ENCODE peak calls at places on chromosomes 7 and 10, in eight cellular contexts. K is cardiac muscle cell; H is CD4-positive, alpha-beta T cell; S is mammary epithelial cell; B is upper lobe of right lung; M is right lobe of liver; W is K562; Q is fibroblast of villous mesenchyme. Y is an unnamed sample.
A peak's percentile ranks its signal among the peaks of the same experiment; 100 is the strongest.

GRCh38 chr10:125843603-125844329 is 20.4 kb downstream of the BCCIP start:
- DNase-seq in K (no peak), H (no peak), S (no peak), B (no peak), M (no peak), W (no peak), Q (no peak), Y (no peak)

GRCh38 chr10:100943508-100943907 is 25.8 kb upstream of the SEMA4G start:
- DNase-seq in K (no peak), H (no peak), S (no peak), B (no peak), M (no peak), W (no peak), Q (no peak), Y (no peak)

GRCh38 chr10:50326757-50327701 is 75.7 kb upstream of the ASAH2 start:
- DNase-seq in K (no peak), H (no peak), S (peak; percentile 61), B (no peak), M (no peak), W (peak; percentile 91), Q (peak; percentile 85), Y (no peak)

GRCh38 chr10:71211759-71212248 is 566 bp upstream of the UNC5B start:
- DNase-seq in K (no peak), H (no peak), S (no peak), B (no peak), M (no peak), W (no peak), Q (no peak), Y (no peak)

GRCh38 chr7:131637846-131638245 is 81.4 kb upstream of the PODXL start:
- DNase-seq in K (no peak), H (no peak), S (no peak), B (no peak), M (no peak), W (no peak), Q (no peak), Y (no peak)

GRCh38 chr7:100684534-100685042 is 9.5 kb downstream of the GIGYF1 start:
- DNase-seq in K (no peak), H (no peak), S (no peak), B (no peak), M (no peak), W (no peak), Q (no peak), Y (no peak)

GRCh38 chr7:158924956-158925355 is 68.6 kb downstream of the DYNC2I1 start:
- DNase-seq in K (no peak), H (no peak), S (no peak), B (no peak), M (no peak), W (no peak), Q (peak; percentile 6), Y (no peak)

GRCh38 chr10:32963102-32963501 is 5.1 kb upstream of the ITGB1 start:
- DNase-seq in K (no peak), H (no peak), S (peak; percentile 60), B (no peak), M (no peak), W (no peak), Q (peak; percentile 78), Y (no peak)

GRCh38 chr7:34457329-34457728 is 200.7 kb upstream of the NPSR1 start:
- DNase-seq in K (no peak), H (no peak), S (no peak), B (no peak), M (no peak), W (no peak), Q (no peak), Y (no peak)

GRCh38 chr7:128859232-128860157 is 3.2 kb upstream of the ATP6V1F start:
- DNase-seq in K (no peak), H (no peak), S (no peak), B (no peak), M (no peak), W (no peak), Q (no peak), Y (no peak)

GRCh38 chr7:100673942-100674431 is 447 bp downstream of the GNB2 start:
- DNase-seq in K (no peak), H (no peak), S (peak; percentile 29), B (peak; percentile 86), M (peak; percentile 67), W (peak; percentile 69), Q (peak; percentile 19), Y (no peak)

GRCh38 chr10:114166053-114166452 is 8.0 kb downstream of the CCDC186 start:
- DNase-seq in K (no peak), H (no peak), S (no peak), B (no peak), M (no peak), W (no peak), Q (no peak), Y (no peak)

GRCh38 chr7:105677803-105678583 is 96.7 kb upstream of the EFCAB10 start:
- DNase-seq in K (peak; percentile 48), H (peak; percentile 73), S (no peak), B (no peak), M (no peak), W (no peak), Q (no peak), Y (no peak)

GRCh38 chr10:79142064-79142491 is 73.3 kb downstream of the ZMIZ1 start:
- DNase-seq in K (peak; percentile 69), H (no peak), S (no peak), B (no peak), M (no peak), W (no peak), Q (peak; percentile 91), Y (no peak)

GRCh38 chr7:4406288-4407058 is 275.6 kb upstream of the FOXK1 start:
- DNase-seq in K (no peak), H (no peak), S (peak; percentile 37), B (no peak), M (no peak), W (no peak), Q (no peak), Y (no peak)

GRCh38 chr7:80066646-80067045 is 68.0 kb upstream of the GNAI1 start:
- DNase-seq in K (no peak), H (no peak), S (no peak), B (no peak), M (no peak), W (no peak), Q (no peak), Y (no peak)

GRCh38 chr7:95476904-95477594 is 8.7 kb upstream of the ASB4 start:
- DNase-seq in K (peak; percentile 79), H (peak; percentile 13), S (peak; percentile 37), B (no peak), M (peak; percentile 37), W (peak; percentile 76), Q (peak; percentile 73), Y (peak; percentile 66)

GRCh38 chr7:40621592-40621998 is 486.8 kb downstream of the SUGCT start:
- DNase-seq in K (no peak), H (no peak), S (no peak), B (no peak), M (no peak), W (no peak), Q (no peak), Y (no peak)

GRCh38 chr7:52586704-52587103 is 448.7 kb upstream of the POM121L12 start:
- DNase-seq in K (peak; percentile 7), H (no peak), S (no peak), B (no peak), M (no peak), W (no peak), Q (no peak), Y (no peak)

GRCh38 chr10:106705576-106706526 is 458.7 kb downstream of the SORCS1 start:
- DNase-seq in K (peak; percentile 84), H (no peak), S (peak; percentile 31), B (no peak), M (no peak), W (peak; percentile 32), Q (peak; percentile 38), Y (no peak)

GRCh38 chr7:100803398-100804161 is 23.7 kb downstream of the EPHB4 start:
- DNase-seq in K (peak; percentile 91), H (no peak), S (peak; percentile 82), B (peak; percentile 81), M (no peak), W (peak; percentile 86), Q (peak; percentile 93), Y (no peak)

GRCh38 chr7:31126976-31127375 is 74.9 kb downstream of the ADCYAP1R1 start:
- DNase-seq in K (no peak), H (no peak), S (no peak), B (no peak), M (no peak), W (no peak), Q (peak; percentile 10), Y (no peak)

GRCh38 chr7:79455173-79455790 is 1.8 kb upstream of the MAGI2 start:
- DNase-seq in K (no peak), H (no peak), S (no peak), B (no peak), M (no peak), W (no peak), Q (no peak), Y (no peak)

GRCh38 chr7:158559356-158559755 is 28.3 kb downstream of the PTPRN2 start:
- DNase-seq in K (no peak), H (no peak), S (no peak), B (no peak), M (no peak), W (no peak), Q (no peak), Y (no peak)

GRCh38 chr7:94333810-94334209 is 60.9 kb upstream of the COL1A2 start:
- DNase-seq in K (no peak), H (no peak), S (peak; percentile 72), B (no peak), M (no peak), W (no peak), Q (no peak), Y (no peak)

GRCh38 chr7:143380264-143380645 is 890 bp upstream of the ZYX start:
- DNase-seq in K (peak; percentile 90), H (peak; percentile 79), S (peak; percentile 73), B (peak; percentile 93), M (peak; percentile 86), W (peak; percentile 81), Q (peak; percentile 87), Y (peak; percentile 87)
- TF ChIP-seq CTCF in K (peak; percentile 90), H (peak; percentile 79), S (peak; percentile 82), B (peak; percentile 91), M (peak; percentile 90), W (peak; percentile 98), Q (peak; percentile 87), Y (no peak)

GRCh38 chr7:127347567-127348246 is 44.8 kb downstream of the ZNF800 start:
- DNase-seq in K (peak; percentile 87), H (peak; percentile 51), S (peak; percentile 51), B (peak; percentile 84), M (peak; percentile 84), W (peak; percentile 76), Q (peak; percentile 65), Y (no peak)
- TF ChIP-seq CTCF in K (peak; percentile 35), H (peak; percentile 42), S (peak; percentile 47), B (peak; percentile 31), M (peak; percentile 56), W (peak; percentile 61), Q (peak; percentile 39), Y (no peak)

DNA sequence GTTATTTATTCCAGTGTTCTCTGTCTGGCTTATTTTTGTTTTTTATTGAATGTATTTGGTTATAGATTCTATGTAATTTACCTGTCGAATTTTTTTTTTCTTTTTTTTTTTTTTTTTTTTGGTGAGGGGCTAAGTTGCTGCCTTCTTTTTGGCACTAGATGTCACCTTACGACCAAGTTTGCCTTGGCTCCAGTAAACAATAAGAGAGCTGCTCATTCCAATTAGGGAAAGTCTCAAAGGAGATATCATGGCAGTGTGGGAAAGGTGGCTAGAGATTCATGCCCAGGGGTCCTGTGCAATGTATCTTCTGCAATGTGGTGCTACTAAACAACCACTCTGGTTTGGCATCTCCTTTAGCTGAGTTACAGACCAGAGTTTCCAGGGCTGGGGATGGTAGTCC is 84.0 kb downstream of the PTPN20 start:
- DNase-seq in K (peak; percentile 6), H (no peak), S (no peak), B (no peak), M (no peak), W (no peak), Q (no peak), Y (no peak)
- TF ChIP-seq CTCF in K (no peak), H (no peak), S (no peak), B (no peak), M (no peak), W (no peak), Q (no peak), Y (no peak)

GRCh38 chr7:121329460-121330052 is 756 bp downstream of the WNT16 start:
- DNase-seq in K (peak; percentile 48), H (no peak), S (peak; percentile 37), B (peak; percentile 64), M (peak; percentile 25), W (no peak), Q (no peak), Y (no peak)
- TF ChIP-seq CTCF in K (no peak), H (no peak), S (peak; percentile 46), B (no peak), M (no peak), W (no peak), Q (no peak), Y (no peak)

Y was measured in omental fat pad.